ENCODE peak calls at places on chromosome 13, in ten cellular contexts. O, N, H, P, X, W, U, M, S and F are unnamed samples.

GRCh38 chr13:34926513-34926912 is 15.6 kb upstream of the NBEA start:
- DNase-seq in O (no peak), N (peak; percentile 67), U (no peak), H (no peak), W (no peak), S (no peak), X (no peak), M (no peak), P (no peak), F (no peak)

GRCh38 chr13:59318320-59318930 is 845.3 kb downstream of the DIAPH3 start:
- DNase-seq in N (peak; percentile 94), X (peak; percentile 64), P (peak; percentile 73), H (peak; percentile 77), S (peak; percentile 78), W (peak; percentile 58), U (peak; percentile 84), M (no peak), O (peak; percentile 39), F (peak; percentile 72)

GRCh38 chr13:97249797-97250495 is 27.8 kb downstream of the MBNL2 start:
- DNase-seq in S (no peak), N (no peak), O (no peak), X (no peak), P (no peak), M (no peak), H (no peak), W (no peak), U (no peak), F (no peak)

GRCh38 chr13:30895773-30896172 is 10.3 kb upstream of the MEDAG start:
- DNase-seq in M (no peak), U (no peak), S (no peak), W (no peak), P (no peak), N (peak; percentile 34), X (peak; percentile 87), H (peak; percentile 64), O (peak; percentile 76), F (no peak)

GRCh38 chr13:111429064-111429558 is 108.7 kb downstream of the TEX29 start:
- DNase-seq in U (peak; percentile 37), S (peak; percentile 64), M (no peak), X (no peak), W (peak; percentile 49), O (no peak), H (no peak), P (no peak), N (peak; percentile 81), F (peak; percentile 70)

GRCh38 chr13:19713186-19713965 is 69.4 kb downstream of the PSPC1 start:
- DNase-seq in W (no peak), U (no peak), H (no peak), O (no peak), M (no peak), X (no peak), P (no peak), S (no peak), N (no peak), F (no peak)

GRCh38 chr13:23741879-23742510 is 147.2 kb downstream of the MIPEP start:
- DNase-seq in X (no peak), M (no peak), N (peak; percentile 81), H (no peak), S (no peak), O (no peak), U (peak; percentile 23), P (no peak), W (no peak), F (no peak)

GRCh38 chr13:30124131-30124768 is 183.1 kb downstream of the KATNAL1 start:
- DNase-seq in O (peak; percentile 33), H (no peak), N (no peak), W (no peak), P (no peak), M (no peak), U (no peak), S (no peak), X (no peak), F (no peak)

GRCh38 chr13:73200432-73200831 is 141.6 kb downstream of the KLF5 start:
- DNase-seq in P (peak; percentile 43), M (no peak), U (no peak), X (no peak), W (no peak), O (no peak), S (no peak), N (no peak), H (no peak), F (no peak)

GRCh38 chr13:48969685-48970084 is 6.0 kb upstream of the FNDC3A start:
- DNase-seq in H (no peak), W (no peak), O (no peak), N (no peak), S (no peak), M (no peak), X (no peak), P (no peak), U (no peak), F (no peak)

GRCh38 chr13:25489238-25489637 is 117.5 kb downstream of the ATP8A2 start:
- DNase-seq in X (no peak), M (no peak), N (peak; percentile 28), U (no peak), P (no peak), O (no peak), W (no peak), S (no peak), H (no peak), F (no peak)

GRCh38 chr13:26017196-26017921 is 34.5 kb downstream of the SHISA2 start:
- DNase-seq in S (no peak), N (no peak), W (no peak), O (no peak), H (no peak), U (no peak), M (peak; percentile 65), P (peak; percentile 70), X (no peak), F (no peak)

GRCh38 chr13:110447058-110447511 is 114.4 kb downstream of the RAB20 start:
- DNase-seq in P (no peak), X (no peak), U (no peak), H (no peak), N (no peak), S (no peak), W (peak; percentile 20), M (no peak), O (no peak), F (no peak)

GRCh38 chr13:34512811-34513210 is 429.3 kb upstream of the NBEA start:
- DNase-seq in S (no peak), P (no peak), H (no peak), U (no peak), X (no peak), O (no peak), M (no peak), N (no peak), W (no peak), F (no peak)

DNA sequence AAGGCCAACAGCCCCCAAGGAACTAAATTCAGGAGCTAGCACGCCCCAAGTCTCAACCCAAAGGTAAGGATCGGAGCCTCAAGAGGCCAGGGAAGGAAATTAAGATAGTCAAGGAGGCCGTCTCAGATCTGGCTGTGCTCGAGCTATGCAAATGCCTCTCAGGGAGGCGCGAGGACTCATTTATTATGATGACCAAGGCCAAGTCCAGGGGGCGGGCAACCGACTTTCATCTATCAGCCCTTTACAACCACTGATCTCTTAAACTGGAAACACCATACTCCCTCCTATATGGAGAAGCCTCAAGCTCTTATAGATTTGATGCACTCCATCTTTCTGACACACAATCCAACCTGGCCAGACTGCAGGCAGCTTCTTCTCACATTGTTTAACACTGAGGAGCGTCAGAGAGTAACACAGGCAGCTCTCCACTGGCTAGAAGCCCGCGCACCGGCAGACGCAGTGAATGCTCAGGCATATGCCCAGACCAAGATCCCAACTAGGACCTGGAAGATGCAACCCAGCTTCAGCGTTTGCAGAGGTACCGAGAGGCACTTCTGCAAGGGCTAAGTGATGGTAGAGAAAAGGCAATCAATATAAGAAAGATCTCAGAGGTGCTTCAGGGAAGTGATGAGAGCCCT is 9.6 kb upstream of the SLC15A1 start:
- DNase-seq in H (no peak), X (no peak), O (no peak), M (no peak), W (no peak), U (no peak), S (peak; percentile 26), P (no peak), N (no peak), F (no peak)
- H3K4me3 ChIP-seq in H (peak overlapping the region; percentile 40), X (peak overlapping the region; percentile 30), O (peak overlapping the region; percentile 15), M (peak overlapping the region; percentile 45), W (peak overlapping the region; percentile 30), U (no peak overlapping the region), S (peak overlapping the region; percentile 28), P (peak overlapping the region; percentile 25), N (no peak overlapping the region), F (no peak overlapping the region)

DNA sequence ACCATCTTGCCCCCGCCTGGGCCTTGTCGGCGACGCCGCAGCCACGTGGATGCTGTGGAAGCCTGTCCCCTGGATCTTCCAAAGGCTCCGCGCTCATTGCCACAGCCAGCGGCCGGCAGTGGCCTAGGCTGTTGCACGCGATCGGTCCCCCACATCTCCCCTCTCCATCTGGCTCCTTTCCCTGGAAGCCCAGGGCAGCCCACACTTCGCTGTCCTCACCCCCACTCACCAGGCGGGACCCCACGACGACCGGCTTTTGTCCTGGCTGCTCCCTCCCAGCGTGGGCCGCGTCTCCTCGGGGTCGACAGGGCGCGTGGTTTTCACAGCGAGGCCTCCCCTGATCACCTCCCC is 599 bp upstream of the TEX30 start:
- DNase-seq in U (no peak), S (no peak), P (no peak), N (no peak), O (peak; percentile 20), X (peak; percentile 60), M (no peak), W (no peak), H (no peak), F (no peak)
- H3K27ac ChIP-seq in U (no peak overlapping the region), S (peak overlapping the region; percentile 78), P (peak overlapping the region; percentile 81), N (no peak overlapping the region), O (peak overlapping the region; percentile 82), X (peak overlapping the region; percentile 92), M (peak overlapping the region; percentile 83), W (no peak overlapping the region), H (peak overlapping the region; percentile 81), F (no peak overlapping the region)

DNA sequence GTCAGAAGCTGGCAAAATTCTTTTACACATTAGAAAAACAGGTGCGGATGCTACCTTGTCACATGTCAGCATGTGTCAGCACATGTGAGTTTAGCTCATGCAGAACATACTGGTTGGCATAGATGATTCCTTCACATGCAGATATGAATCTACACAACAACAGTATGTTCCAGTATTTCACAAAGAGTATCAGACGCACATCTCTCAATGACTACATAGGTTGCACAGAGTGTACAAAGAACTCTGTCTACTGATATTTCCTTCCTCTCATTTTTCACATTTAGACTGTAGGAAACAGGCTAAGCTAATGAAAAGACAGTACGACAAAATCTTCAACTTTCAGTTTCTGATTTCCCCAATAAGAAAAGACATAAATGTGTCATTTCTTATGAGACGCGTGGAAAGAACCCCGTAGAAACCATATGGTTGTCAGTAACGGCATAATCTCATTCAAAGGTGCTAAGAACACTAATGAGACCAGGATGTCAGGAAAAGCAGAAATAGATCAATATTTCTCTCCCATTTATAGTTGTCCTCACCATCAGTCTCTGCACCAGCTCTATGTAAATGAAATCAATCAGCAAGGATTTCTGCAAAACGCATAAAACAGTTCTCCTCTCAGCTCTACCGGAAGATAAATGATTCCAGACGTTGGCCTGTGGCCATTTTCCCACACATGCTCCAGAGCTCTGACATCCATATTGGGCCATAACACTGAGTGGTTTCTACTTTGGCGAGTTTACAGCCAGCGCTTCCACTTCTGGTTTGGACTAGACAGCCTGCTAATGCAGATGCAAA is 81.2 kb downstream of the STARD13 start:
- DNase-seq in X (peak; percentile 68), O (peak; percentile 90), S (peak; percentile 56), N (no peak), M (no peak), U (no peak), W (no peak), H (peak; percentile 90), P (peak; percentile 31), F (no peak)
- H3K4me1 ChIP-seq in X (peaks cover 37% of the 10 kb centered on the region), O (no peaks in the 10 kb centered on the region), S (no peaks in the 10 kb centered on the region), N (peaks cover 24% of the 10 kb centered on the region), M (peaks cover 71% of the 10 kb centered on the region), U (no peaks in the 10 kb centered on the region), W (peaks cover 44% of the 10 kb centered on the region), H (peaks cover 92% of the 10 kb centered on the region), P (peaks cover 79% of the 10 kb centered on the region), F (peaks cover 19% of the 10 kb centered on the region)

GRCh38 chr13:103883152-103883551 is 816.9 kb upstream of the SLC10A2 start:
- DNase-seq in P (peak; percentile 68), W (peak; percentile 81), X (peak; percentile 93), U (peak; percentile 67), O (peak; percentile 49), H (peak; percentile 87), S (peak; percentile 66), N (peak; percentile 84), M (peak; percentile 82), F (peak; percentile 34)
- H3K4me3 ChIP-seq in P (no peak overlapping the region), W (no peak overlapping the region), X (peak overlapping the region; percentile 27), U (no peak overlapping the region), O (no peak overlapping the region), H (peak overlapping the region; percentile 7), S (no peak overlapping the region), N (no peak overlapping the region), M (no peak overlapping the region), F (no peak overlapping the region)